ENCODE peak calls at places on chromosomes 4 and X, in nine cellular contexts. One of them, this sample, is unnamed.
A peak's percentile ranks its signal among the peaks of the same experiment; 100 is the strongest.

GRCh38 chr4:36196145-36196925 is 48.0 kb downstream of the ARAP2 start:
- DNase-seq in mesendoderm: no peak
- DNase-seq in IMR-90: no peak
- DNase-seq in fibroblast of lung: no peak
- DNase-seq in Caco-2: no peak
- DNase-seq in transverse colon: no peak
- DNase-seq in breast epithelium: no peak
- DNase-seq in PC-3: no peak
- DNase-seq in fibroblast of mammary gland: no peak
- DNase-seq in this sample: no peak

GRCh38 chr4:131566026-131566425 is 1583.1 kb upstream of the PCDH10 start:
- DNase-seq in transverse colon: no peak
- DNase-seq in mesendoderm: no peak
- DNase-seq in IMR-90: no peak
- DNase-seq in fibroblast of lung: no peak
- DNase-seq in breast epithelium: no peak
- DNase-seq in PC-3: no peak
- DNase-seq in Caco-2: no peak
- DNase-seq in fibroblast of mammary gland: no peak
- DNase-seq in this sample: no peak

GRCh38 chr4:55386073-55386472 is 9.7 kb upstream of the TMEM165 start:
- DNase-seq in transverse colon: no peak
- DNase-seq in IMR-90: peak; percentile 50
- DNase-seq in fibroblast of lung: peak; percentile 17
- DNase-seq in PC-3: peak; percentile 56
- DNase-seq in Caco-2: no peak
- DNase-seq in breast epithelium: no peak
- DNase-seq in mesendoderm: peak; percentile 78
- DNase-seq in fibroblast of mammary gland: peak; percentile 34
- DNase-seq in this sample: peak; percentile 16

GRCh38 chr4:145609494-145610427 is 9.4 kb upstream of the MMAA start:
- DNase-seq in fibroblast of lung: peak; percentile 82
- DNase-seq in fibroblast of mammary gland: peak; percentile 77
- DNase-seq in IMR-90: peak; percentile 77
- DNase-seq in transverse colon: peak; percentile 69
- DNase-seq in PC-3: peak; percentile 90
- DNase-seq in mesendoderm: peak; percentile 76
- DNase-seq in Caco-2: peak; percentile 50
- DNase-seq in breast epithelium: peak; percentile 56
- DNase-seq in this sample: peak; percentile 58

GRCh38 chr4:25873632-25874129 is 10.9 kb upstream of the SEL1L3 start:
- DNase-seq in breast epithelium: no peak
- DNase-seq in transverse colon: no peak
- DNase-seq in IMR-90: no peak
- DNase-seq in mesendoderm: no peak
- DNase-seq in PC-3: no peak
- DNase-seq in fibroblast of lung: no peak
- DNase-seq in fibroblast of mammary gland: no peak
- DNase-seq in Caco-2: no peak
- DNase-seq in this sample: no peak

GRCh38 chrX:139211568-139212182 is 318.9 kb upstream of the F9 start:
- DNase-seq in transverse colon: no peak
- DNase-seq in mesendoderm: peak; percentile 85
- DNase-seq in PC-3: no peak
- DNase-seq in fibroblast of mammary gland: no peak
- DNase-seq in Caco-2: no peak
- DNase-seq in IMR-90: no peak
- DNase-seq in fibroblast of lung: no peak
- DNase-seq in breast epithelium: no peak
- DNase-seq in this sample: no peak

GRCh38 chrX:3815896-3816664 is 102.6 kb upstream of the PRKX start:
- DNase-seq in transverse colon: peak; percentile 70
- DNase-seq in mesendoderm: peak; percentile 55
- DNase-seq in PC-3: peak; percentile 42
- DNase-seq in IMR-90: peak; percentile 12
- DNase-seq in fibroblast of mammary gland: peak; percentile 28
- DNase-seq in breast epithelium: peak; percentile 57
- DNase-seq in Caco-2: peak; percentile 79
- DNase-seq in fibroblast of lung: peak; percentile 23
- DNase-seq in this sample: peak; percentile 73

GRCh38 chr4:24053906-24054305 is 164.1 kb upstream of the PPARGC1A start:
- DNase-seq in PC-3: no peak
- DNase-seq in Caco-2: no peak
- DNase-seq in mesendoderm: no peak
- DNase-seq in transverse colon: no peak
- DNase-seq in fibroblast of lung: no peak
- DNase-seq in breast epithelium: no peak
- DNase-seq in IMR-90: peak; percentile 17
- DNase-seq in fibroblast of mammary gland: no peak
- DNase-seq in this sample: no peak

DNA sequence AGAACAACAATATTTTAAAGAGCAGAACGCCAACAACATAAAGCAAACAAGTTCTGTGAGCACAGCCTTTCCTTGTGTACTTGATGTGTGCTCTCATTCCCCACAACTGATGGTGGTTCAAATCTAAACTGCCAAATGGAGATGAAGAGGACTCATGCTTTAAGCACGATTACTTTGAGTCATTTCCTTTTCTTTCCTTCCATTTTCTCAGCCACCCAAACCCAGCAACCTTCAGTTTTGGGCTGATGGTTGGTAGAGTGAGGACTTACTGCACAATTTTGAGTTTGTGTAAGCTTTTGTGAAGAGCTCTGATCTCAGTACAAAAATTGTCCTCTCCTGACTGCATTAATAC is 1.7 kb downstream of the NSD2 start:
- DNase-seq in fibroblast of lung: peak; percentile 58
- DNase-seq in transverse colon: no peak
- DNase-seq in mesendoderm: no peak
- DNase-seq in IMR-90: peak; percentile 88
- DNase-seq in Caco-2: no peak
- DNase-seq in PC-3: peak; percentile 64
- DNase-seq in breast epithelium: no peak
- DNase-seq in fibroblast of mammary gland: peak; percentile 81
- DNase-seq in this sample: no peak
- H3K4me3 ChIP-seq in fibroblast of lung: peak overlapping the region; percentile 82
- H3K4me3 ChIP-seq in transverse colon: no peak overlapping the region
- H3K4me3 ChIP-seq in mesendoderm: no peak overlapping the region
- H3K4me3 ChIP-seq in IMR-90: peak overlapping the region; percentile 96
- H3K4me3 ChIP-seq in Caco-2: peak overlapping the region; percentile 47
- H3K4me3 ChIP-seq in PC-3: peak overlapping the region; percentile 92
- H3K4me3 ChIP-seq in breast epithelium: no peak overlapping the region
- H3K4me3 ChIP-seq in fibroblast of mammary gland: peak overlapping the region; percentile 77
- H3K4me3 ChIP-seq in this sample: no peak overlapping the region

GRCh38 chr4:53704329-53704728 is 113.0 kb upstream of the LNX1 start:
- DNase-seq in PC-3: no peak
- DNase-seq in IMR-90: no peak
- DNase-seq in fibroblast of mammary gland: no peak
- DNase-seq in mesendoderm: no peak
- DNase-seq in Caco-2: no peak
- DNase-seq in breast epithelium: no peak
- DNase-seq in fibroblast of lung: no peak
- DNase-seq in transverse colon: no peak
- DNase-seq in this sample: no peak

GRCh38 chr4:53705972-53706371 is 114.7 kb upstream of the LNX1 start:
- DNase-seq in PC-3: no peak
- DNase-seq in breast epithelium: no peak
- DNase-seq in mesendoderm: no peak
- DNase-seq in IMR-90: no peak
- DNase-seq in fibroblast of mammary gland: no peak
- DNase-seq in transverse colon: no peak
- DNase-seq in Caco-2: no peak
- DNase-seq in fibroblast of lung: no peak
- DNase-seq in this sample: no peak

GRCh38 chr4:53705151-53705764 is 114.0 kb upstream of the LNX1 start:
- DNase-seq in PC-3: peak; percentile 37
- DNase-seq in transverse colon: no peak
- DNase-seq in Caco-2: no peak
- DNase-seq in fibroblast of mammary gland: no peak
- DNase-seq in mesendoderm: no peak
- DNase-seq in breast epithelium: no peak
- DNase-seq in fibroblast of lung: no peak
- DNase-seq in IMR-90: no peak
- DNase-seq in this sample: no peak

GRCh38 chr4:53703267-53703655 is 112.0 kb upstream of the LNX1 start:
- DNase-seq in fibroblast of mammary gland: no peak
- DNase-seq in transverse colon: no peak
- DNase-seq in PC-3: no peak
- DNase-seq in breast epithelium: no peak
- DNase-seq in Caco-2: no peak
- DNase-seq in IMR-90: no peak
- DNase-seq in fibroblast of lung: no peak
- DNase-seq in mesendoderm: no peak
- DNase-seq in this sample: no peak

GRCh38 chr4:53702334-53703266 is 111.3 kb upstream of the LNX1 start:
- DNase-seq in breast epithelium: peak; percentile 76
- DNase-seq in fibroblast of lung: peak; percentile 86
- DNase-seq in fibroblast of mammary gland: peak; percentile 84
- DNase-seq in IMR-90: peak; percentile 77
- DNase-seq in mesendoderm: no peak
- DNase-seq in Caco-2: no peak
- DNase-seq in PC-3: peak; percentile 86
- DNase-seq in transverse colon: peak; percentile 82
- DNase-seq in this sample: peak; percentile 42
- H3K4me3 ChIP-seq in breast epithelium: peak overlapping the region; percentile 55
- H3K4me3 ChIP-seq in fibroblast of lung: no peak overlapping the region
- H3K4me3 ChIP-seq in fibroblast of mammary gland: no peak overlapping the region
- H3K4me3 ChIP-seq in IMR-90: no peak overlapping the region
- H3K4me3 ChIP-seq in mesendoderm: no peak overlapping the region
- H3K4me3 ChIP-seq in Caco-2: no peak overlapping the region
- H3K4me3 ChIP-seq in PC-3: peak overlapping the region; percentile 63
- H3K4me3 ChIP-seq in transverse colon: no peak overlapping the region
- H3K4me3 ChIP-seq in this sample: no peak overlapping the region

DNA sequence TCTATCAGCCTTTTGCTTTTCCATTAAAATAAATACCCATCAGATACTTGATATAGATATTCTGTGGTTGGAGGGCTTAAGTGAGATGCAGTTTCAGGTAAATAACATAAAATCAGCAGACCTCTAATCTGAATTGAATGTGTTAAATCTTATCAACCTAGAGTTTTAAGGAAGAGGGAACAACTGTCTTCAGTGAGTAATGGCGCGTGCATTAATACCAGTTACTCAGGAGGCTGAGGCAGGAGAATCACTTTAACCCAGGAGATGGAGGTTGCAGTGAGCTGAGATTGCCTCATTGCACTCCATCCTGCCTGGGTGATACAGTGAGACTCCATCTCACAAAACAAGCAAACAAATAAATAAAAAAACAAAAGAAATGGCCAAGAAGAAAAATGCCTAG is 54.3 kb downstream of the FAT4 start:
- DNase-seq in mesendoderm: no peak
- DNase-seq in fibroblast of lung: no peak
- DNase-seq in transverse colon: no peak
- DNase-seq in Caco-2: no peak
- DNase-seq in fibroblast of mammary gland: no peak
- DNase-seq in breast epithelium: no peak
- DNase-seq in PC-3: no peak
- DNase-seq in IMR-90: no peak
- DNase-seq in this sample: no peak
- H3K4me3 ChIP-seq in mesendoderm: no peak overlapping the region
- H3K4me3 ChIP-seq in fibroblast of lung: no peak overlapping the region
- H3K4me3 ChIP-seq in transverse colon: peak overlapping the region; percentile 19
- H3K4me3 ChIP-seq in Caco-2: no peak overlapping the region
- H3K4me3 ChIP-seq in fibroblast of mammary gland: no peak overlapping the region
- H3K4me3 ChIP-seq in breast epithelium: peak overlapping the region; percentile 54
- H3K4me3 ChIP-seq in PC-3: peak overlapping the region; percentile 53
- H3K4me3 ChIP-seq in IMR-90: peak overlapping the region; percentile 60
- H3K4me3 ChIP-seq in this sample: no peak overlapping the region

GRCh38 chrX:43469391-43470054 is 186.6 kb upstream of the MAOA start:
- DNase-seq in mesendoderm: no peak
- DNase-seq in fibroblast of mammary gland: no peak
- DNase-seq in fibroblast of lung: no peak
- DNase-seq in transverse colon: no peak
- DNase-seq in Caco-2: no peak
- DNase-seq in PC-3: no peak
- DNase-seq in breast epithelium: no peak
- DNase-seq in IMR-90: no peak
- DNase-seq in this sample: no peak
- H3K4me3 ChIP-seq in mesendoderm: no peak overlapping the region
- H3K4me3 ChIP-seq in fibroblast of mammary gland: no peak overlapping the region
- H3K4me3 ChIP-seq in fibroblast of lung: no peak overlapping the region
- H3K4me3 ChIP-seq in transverse colon: no peak overlapping the region
- H3K4me3 ChIP-seq in Caco-2: no peak overlapping the region
- H3K4me3 ChIP-seq in PC-3: no peak overlapping the region
- H3K4me3 ChIP-seq in breast epithelium: no peak overlapping the region
- H3K4me3 ChIP-seq in IMR-90: no peak overlapping the region
- H3K4me3 ChIP-seq in this sample: no peak overlapping the region

GRCh38 chrX:49184294-49185061 is 1.7 kb downstream of the PRICKLE3 start:
- DNase-seq in mesendoderm: peak; percentile 97
- DNase-seq in breast epithelium: peak; percentile 90
- DNase-seq in IMR-90: peak; percentile 83
- DNase-seq in fibroblast of mammary gland: peak; percentile 86
- DNase-seq in transverse colon: peak; percentile 95
- DNase-seq in Caco-2: peak; percentile 59
- DNase-seq in fibroblast of lung: peak; percentile 89
- DNase-seq in PC-3: peak; percentile 96
- DNase-seq in this sample: peak; percentile 94
- H3K4me3 ChIP-seq in mesendoderm: no peak overlapping the region
- H3K4me3 ChIP-seq in breast epithelium: peak overlapping the region; percentile 76
- H3K4me3 ChIP-seq in IMR-90: peak overlapping the region; percentile 32
- H3K4me3 ChIP-seq in fibroblast of mammary gland: peak overlapping the region; percentile 69
- H3K4me3 ChIP-seq in transverse colon: peak overlapping the region; percentile 47
- H3K4me3 ChIP-seq in Caco-2: no peak overlapping the region
- H3K4me3 ChIP-seq in fibroblast of lung: peak overlapping the region; percentile 12
- H3K4me3 ChIP-seq in PC-3: peak overlapping the region; percentile 87
- H3K4me3 ChIP-seq in this sample: no peak overlapping the region

GRCh38 chrX:54799046-54799445 is 991 bp upstream of the ITIH6 start:
- DNase-seq in fibroblast of mammary gland: no peak
- DNase-seq in breast epithelium: no peak
- DNase-seq in mesendoderm: no peak
- DNase-seq in transverse colon: no peak
- DNase-seq in IMR-90: no peak
- DNase-seq in fibroblast of lung: no peak
- DNase-seq in PC-3: no peak
- DNase-seq in Caco-2: no peak
- DNase-seq in this sample: no peak
- H3K4me3 ChIP-seq in fibroblast of mammary gland: no peak overlapping the region
- H3K4me3 ChIP-seq in breast epithelium: no peak overlapping the region
- H3K4me3 ChIP-seq in mesendoderm: no peak overlapping the region
- H3K4me3 ChIP-seq in transverse colon: no peak overlapping the region
- H3K4me3 ChIP-seq in IMR-90: no peak overlapping the region
- H3K4me3 ChIP-seq in fibroblast of lung: no peak overlapping the region
- H3K4me3 ChIP-seq in PC-3: no peak overlapping the region
- H3K4me3 ChIP-seq in Caco-2: no peak overlapping the region
- H3K4me3 ChIP-seq in this sample: no peak overlapping the region

GRCh38 chr4:186030795-186031194 is 38.2 kb upstream of the TLR3 start:
- DNase-seq in transverse colon: no peak
- DNase-seq in breast epithelium: no peak
- DNase-seq in mesendoderm: no peak
- DNase-seq in PC-3: no peak
- DNase-seq in fibroblast of mammary gland: no peak
- DNase-seq in IMR-90: no peak
- DNase-seq in fibroblast of lung: no peak
- DNase-seq in Caco-2: no peak
- DNase-seq in this sample: no peak
- H3K4me3 ChIP-seq in transverse colon: no peak overlapping the region
- H3K4me3 ChIP-seq in breast epithelium: no peak overlapping the region
- H3K4me3 ChIP-seq in mesendoderm: no peak overlapping the region
- H3K4me3 ChIP-seq in PC-3: no peak overlapping the region
- H3K4me3 ChIP-seq in fibroblast of mammary gland: no peak overlapping the region
- H3K4me3 ChIP-seq in IMR-90: no peak overlapping the region
- H3K4me3 ChIP-seq in fibroblast of lung: no peak overlapping the region
- H3K4me3 ChIP-seq in Caco-2: no peak overlapping the region
- H3K4me3 ChIP-seq in this sample: no peak overlapping the region